ENCODE peak calls at places on chromosomes 12 and 14, in five cellular contexts. I is psoas muscle; T is SK-N-SH; W is endothelial cell; G is CD8-positive, alpha-beta T cell. F is an unnamed sample.

GRCh38 chr14:81430284-81430683 is 30.2 kb upstream of the STON2 start:
- DNase-seq in I (peak; percentile 59), T (no peak), W (no peak), G (no peak), F (no peak)

GRCh38 chr12:116592731-116593130 is 33.5 kb downstream of the MAP1LC3B2 start:
- DNase-seq in I (no peak), T (no peak), W (no peak), G (no peak), F (no peak)

GRCh38 chr14:50044040-50044651 is 72.2 kb downstream of the VCPKMT start:
- DNase-seq in I (no peak), T (no peak), W (no peak), G (no peak), F (no peak)

GRCh38 chr14:34340226-34340625 is 121.8 kb downstream of the SPTSSA start:
- DNase-seq in I (no peak), T (no peak), W (no peak), G (no peak), F (no peak)

GRCh38 chr12:122866950-122867607 is 28.8 kb downstream of the VPS37B start:
- DNase-seq in I (peak; percentile 74), T (peak; percentile 42), W (no peak), G (no peak), F (no peak)

GRCh38 chr14:89473979-89474378 is 56.9 kb upstream of the FOXN3 start:
- DNase-seq in I (no peak), T (peak; percentile 45), W (no peak), G (no peak), F (no peak)

GRCh38 chr12:3533703-3534386 is 42.8 kb downstream of the PRMT8 start:
- DNase-seq in I (peak; percentile 78), T (peak; percentile 59), W (no peak), G (no peak), F (no peak)

GRCh38 chr12:109310247-109311125 is 1.4 kb upstream of the FOXN4 start:
- DNase-seq in I (no peak), T (peak; percentile 60), W (no peak), G (no peak), F (no peak)

GRCh38 chr14:74572829-74573360 is 39.1 kb downstream of the LTBP2 start:
- DNase-seq in I (peak; percentile 34), T (no peak), W (no peak), G (no peak), F (no peak)

GRCh38 chr12:132222096-132222807 is 78.0 kb downstream of the NOC4L start:
- DNase-seq in I (no peak), T (no peak), W (peak; percentile 30), G (peak; percentile 14), F (no peak)

GRCh38 chr14:81955123-81955522 is 421.5 kb upstream of the SEL1L start:
- DNase-seq in I (no peak), T (no peak), W (no peak), G (no peak), F (no peak)

GRCh38 chr12:32455607-32456063 is 56.3 kb downstream of the FGD4 start:
- DNase-seq in I (no peak), T (peak; percentile 56), W (peak; percentile 39), G (no peak), F (peak; percentile 31)

GRCh38 chr14:51534623-51535022 is 117.1 kb upstream of the FRMD6 start:
- DNase-seq in I (no peak), T (no peak), W (peak; percentile 6), G (no peak), F (no peak)

GRCh38 chr14:104676694-104677505 is 12.5 kb upstream of the INF2 start:
- DNase-seq in I (peak; percentile 62), T (no peak), W (peak; percentile 50), G (no peak), F (no peak)

GRCh38 chr12:67590122-67590795 is 58.3 kb upstream of the DYRK2 start:
- DNase-seq in I (no peak), T (peak; percentile 7), W (no peak), G (peak; percentile 21), F (no peak)

GRCh38 chr14:77638738-77639137 is 22.3 kb upstream of the SPTLC2 start:
- DNase-seq in I (no peak), T (no peak), W (no peak), G (no peak), F (no peak)

GRCh38 chr12:78359530-78359929 is 505.0 kb upstream of the SYT1 start:
- DNase-seq in I (no peak), T (no peak), W (no peak), G (no peak), F (no peak)

GRCh38 chr14:74913986-74914573 is 9.0 kb downstream of the RPS6KL1 start:
- DNase-seq in I (peak; percentile 87), T (peak; percentile 77), W (peak; percentile 67), G (no peak), F (no peak)

GRCh38 chr12:94266796-94267529 is 118.6 kb downstream of the PLXNC1 start:
- DNase-seq in I (no peak), T (no peak), W (no peak), G (no peak), F (no peak)

GRCh38 chr12:123064356-123064755 is 83.9 kb downstream of the ARL6IP4 start:
- DNase-seq in I (peak; percentile 91), T (no peak), W (no peak), G (no peak), F (no peak)

GRCh38 chr14:73014105-73014504 is 12.8 kb downstream of the ZFYVE1 start:
- DNase-seq in I (no peak), T (no peak), W (no peak), G (no peak), F (peak; percentile 46)

GRCh38 chr14:101075025-101075800 is 171.7 kb upstream of the RTL1 start:
- DNase-seq in I (no peak), T (no peak), W (no peak), G (no peak), F (no peak)

GRCh38 chr14:104749958-104750529 is 2.9 kb upstream of the SIVA1 start:
- DNase-seq in I (peak; percentile 42), T (no peak), W (no peak), G (no peak), F (no peak)

GRCh38 chr12:102910792-102911191 is 6.3 kb downstream of the PAH start:
- DNase-seq in I (no peak), T (no peak), W (no peak), G (no peak), F (no peak)

GRCh38 chr12:56128669-56129209 is 672 bp downstream of the ESYT1 start:
- DNase-seq in I (peak; percentile 69), T (peak; percentile 53), W (no peak), G (no peak), F (no peak)

GRCh38 chr12:81015510-81015909 is 62.4 kb upstream of the ACSS3 start:
- DNase-seq in I (no peak), T (no peak), W (no peak), G (no peak), F (no peak)

GRCh38 chr14:58887931-58888330 is 250.2 kb downstream of the DACT1 start:
- DNase-seq in I (no peak), T (no peak), W (no peak), G (no peak), F (no peak)

GRCh38 chr14:58882577-58883018 is 244.8 kb downstream of the DACT1 start:
- DNase-seq in I (no peak), T (no peak), W (no peak), G (no peak), F (no peak)

GRCh38 chr14:58881433-58881832 is 243.7 kb downstream of the DACT1 start:
- DNase-seq in I (no peak), T (no peak), W (no peak), G (no peak), F (no peak)

GRCh38 chr14:58878740-58879139 is 241.0 kb downstream of the DACT1 start:
- DNase-seq in I (no peak), T (no peak), W (no peak), G (no peak), F (no peak)

DNA sequence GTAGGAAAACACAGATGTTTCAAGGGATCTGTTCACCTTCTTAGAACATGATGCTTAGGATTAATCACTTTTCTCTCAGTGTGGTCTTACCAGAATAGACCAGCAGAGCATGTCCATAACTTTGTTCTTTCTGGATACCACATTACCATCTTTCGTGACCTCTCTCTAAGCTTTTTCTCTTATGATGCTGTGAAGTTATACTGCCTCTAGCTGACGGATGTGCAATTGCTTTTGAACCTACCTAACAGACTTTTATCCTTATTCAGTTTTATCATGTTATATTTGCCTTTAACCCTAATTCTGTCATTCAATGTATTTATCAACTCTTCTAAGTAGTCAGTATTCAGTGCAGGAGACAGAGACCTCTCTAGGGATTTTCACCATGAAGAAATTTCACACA is 246.7 kb downstream of the DACT1 start:
- DNase-seq in I (no peak), T (no peak), W (no peak), G (no peak), F (no peak)
- TF ChIP-seq CTCF in I (peak; percentile 23), T (peak; percentile 31), W (peak; percentile 34), G (no peak), F (peak; percentile 45)

GRCh38 chr12:45893240-45893639 is 97.1 kb downstream of the SCAF11 start:
- DNase-seq in I (no peak), T (no peak), W (no peak), G (no peak), F (no peak)
- TF ChIP-seq CTCF in I (no peak), T (peak; percentile 36), W (no peak), G (no peak), F (peak; percentile 15)

DNA sequence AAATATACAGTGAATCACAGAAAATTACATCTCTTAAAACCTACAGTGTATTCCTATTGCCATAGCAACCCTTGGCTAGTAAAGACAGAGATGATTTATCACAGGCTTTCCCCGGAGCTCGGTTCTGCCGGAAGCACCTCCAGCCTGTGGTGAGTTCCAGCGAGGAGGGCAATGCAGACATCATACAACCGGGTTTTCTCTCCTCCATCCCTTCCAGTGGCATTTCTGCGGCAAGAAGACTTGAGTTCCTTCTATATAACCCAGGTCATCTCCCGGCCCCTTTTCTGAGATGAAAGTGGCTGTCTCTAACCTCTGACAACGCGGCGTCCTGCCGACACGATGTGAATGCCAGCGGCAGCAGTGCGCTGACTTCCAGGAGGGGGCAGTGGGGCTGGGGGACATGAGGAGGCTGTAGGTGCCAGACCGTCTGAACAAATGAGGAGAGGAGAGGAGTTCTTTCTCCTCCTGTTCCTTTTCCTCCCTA is 68.5 kb upstream of the MAX start:
- DNase-seq in I (no peak), T (peak; percentile 65), W (peak; percentile 49), G (peak; percentile 10), F (no peak)
- TF ChIP-seq CTCF in I (no peak), T (peak; percentile 52), W (no peak), G (no peak), F (peak; percentile 54)

DNA sequence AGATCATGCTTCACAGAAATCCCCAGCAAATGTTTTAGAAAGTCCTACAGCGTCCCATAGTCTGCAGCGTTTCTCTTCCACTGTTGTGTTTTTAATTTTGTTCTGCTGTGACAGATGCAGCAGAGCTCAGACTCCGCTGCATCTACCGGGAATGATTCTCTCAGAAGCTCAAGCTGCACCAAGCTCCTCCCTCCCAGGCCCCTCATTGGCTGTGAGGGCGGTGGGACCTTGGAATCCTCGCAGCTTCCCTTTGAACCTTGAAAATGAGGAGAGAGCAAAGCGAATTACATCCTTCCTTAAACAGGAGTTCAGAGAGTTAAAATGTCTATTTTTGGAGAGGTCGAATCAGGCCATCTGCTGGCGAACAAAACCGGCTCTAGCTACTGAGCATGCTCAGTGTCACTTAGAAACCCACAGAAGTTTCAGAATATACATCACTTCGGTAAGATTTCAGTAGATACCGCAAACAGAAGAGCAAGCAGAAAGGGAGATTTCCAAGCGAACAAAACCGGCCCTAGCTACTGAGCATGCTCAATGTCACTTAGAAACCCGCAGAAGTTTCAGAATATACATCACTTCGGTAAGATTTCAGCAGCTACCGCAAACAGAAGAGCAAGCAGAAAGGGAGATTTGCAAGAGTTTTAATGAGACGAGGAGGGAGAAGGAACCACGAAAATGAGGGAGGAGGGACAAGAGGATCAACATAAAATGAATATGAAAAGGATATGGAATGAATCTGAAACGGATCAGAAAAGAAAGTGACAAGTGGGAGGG is at the start of gene ABCD2:
- DNase-seq in I (peak; percentile 73), T (peak; percentile 73), W (peak; percentile 64), G (peak; percentile 60), F (peak; percentile 97)
- TF ChIP-seq CTCF in I (no peak), T (peak; percentile 33), W (no peak), G (peak; percentile 17), F (peak; percentile 25)

GRCh38 chr14:63852817-63853730 is at the start of gene SYNE2:
- DNase-seq in I (peak; percentile 87), T (peak; percentile 93), W (peak; percentile 77), G (peak; percentile 77), F (no peak)
- TF ChIP-seq CTCF in I (peak; percentile 37), T (peak; percentile 20), W (no peak), G (peak; percentile 19), F (peak; percentile 13)

F was measured in GM12864.